ENCODE peak calls at places on chromosome 18, in eight cellular contexts. T is astrocyte; G is kidney epithelial cell; J is Calu3; Y is activated CD8-positive, alpha-beta T cell treated with anti-CD3 and anti-CD28 coated beads for 36 hours; I is GM06990; W is left ventricle myocardium inferior; D is upper lobe of right lung. A is an unnamed sample.

GRCh38 chr18:53416985-53417384 is 807.5 kb downstream of the MBD2 start:
- DNase-seq in Y (no peak), T (no peak), I (no peak), D (no peak), W (no peak), G (peak), J (no peak), A (no peak)

GRCh38 chr18:56221195-56222065 is 417.0 kb downstream of the TXNL1 start:
- DNase-seq in Y (no peak), D (no peak), J (no peak), G (no peak), T (no peak), W (no peak), I (no peak), A (no peak)

GRCh38 chr18:36419913-36420531 is 122.5 kb downstream of the FHOD3 start:
- DNase-seq in W (no peak), D (no peak), T (peak), I (peak), G (peak), J (peak), Y (peak), A (no peak)

GRCh38 chr18:27861539-27861938 is 315.4 kb downstream of the CDH2 start:
- DNase-seq in T (no peak), I (no peak), W (no peak), G (no peak), Y (no peak), J (no peak), D (no peak), A (no peak)

GRCh38 chr18:55286257-55286825 is 301.7 kb downstream of the TCF4 start:
- DNase-seq in I (no peak), Y (no peak), W (no peak), D (no peak), G (no peak), T (peak), J (no peak), A (no peak)

GRCh38 chr18:3660719-3661118 is 210.7 kb downstream of the TGIF1 start:
- DNase-seq in Y (no peak), J (no peak), G (no peak), W (no peak), D (no peak), I (no peak), T (no peak), A (no peak)

GRCh38 chr18:22141211-22141610 is 28.2 kb upstream of the GATA6 start:
- DNase-seq in I (no peak), W (no peak), Y (no peak), T (no peak), J (no peak), D (no peak), G (no peak), A (no peak)

GRCh38 chr18:60196818-60197217 is 175.8 kb downstream of the MC4R start:
- DNase-seq in I (no peak), W (no peak), G (no peak), Y (no peak), J (no peak), T (no peak), D (no peak), A (no peak)

GRCh38 chr18:2805970-2806943 is 40.5 kb upstream of the EMILIN2 start:
- DNase-seq in D (no peak), J (no peak), I (no peak), T (peak), Y (no peak), W (no peak), G (no peak), A (no peak)

GRCh38 chr18:60675801-60676200 is 303.2 kb upstream of the MC4R start:
- DNase-seq in Y (no peak), J (no peak), T (no peak), I (no peak), D (no peak), G (no peak), W (no peak), A (no peak)

GRCh38 chr18:30787410-30787809 is 255.1 kb downstream of the DSC3 start:
- DNase-seq in D (no peak), Y (no peak), T (no peak), J (no peak), G (no peak), I (no peak), W (no peak), A (no peak)

GRCh38 chr18:33744032-33744697 is 166.1 kb downstream of the ASXL3 start:
- DNase-seq in D (no peak), Y (no peak), T (no peak), J (no peak), I (no peak), G (no peak), W (no peak), A (no peak)

GRCh38 chr18:26185267-26185666 is 41.0 kb upstream of the TAF4B start:
- DNase-seq in W (no peak), D (no peak), J (no peak), T (no peak), I (no peak), G (no peak), Y (no peak), A (no peak)

DNA sequence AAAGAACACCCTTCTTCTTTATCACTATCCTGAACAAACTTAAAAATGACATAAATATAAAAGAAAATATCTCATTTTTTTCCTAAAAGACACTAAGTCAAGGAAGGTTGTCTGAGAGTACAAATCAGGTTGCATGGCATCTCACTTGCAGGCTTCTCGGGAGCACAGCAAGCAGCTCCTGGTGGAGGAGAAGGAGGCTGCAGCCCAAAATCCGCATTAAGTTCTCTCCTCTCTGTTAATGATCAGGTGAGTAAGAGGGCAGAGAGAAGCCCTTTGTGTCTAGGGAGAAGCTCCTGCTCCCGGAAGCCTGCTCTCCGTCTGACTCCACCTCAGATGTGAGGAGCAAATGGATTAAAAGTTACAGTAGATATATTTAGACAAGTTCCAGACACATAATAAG is 35.0 kb upstream of the DOK6 start:
- DNase-seq in G (no peak), I (no peak), W (no peak), D (no peak), Y (no peak), T (no peak), J (no peak), A (no peak)
- TF ChIP-seq CTCF in G (no peak), I (no peak), W (no peak), D (no peak), Y (no peak), T (no peak), J (no peak), A (no peak)

DNA sequence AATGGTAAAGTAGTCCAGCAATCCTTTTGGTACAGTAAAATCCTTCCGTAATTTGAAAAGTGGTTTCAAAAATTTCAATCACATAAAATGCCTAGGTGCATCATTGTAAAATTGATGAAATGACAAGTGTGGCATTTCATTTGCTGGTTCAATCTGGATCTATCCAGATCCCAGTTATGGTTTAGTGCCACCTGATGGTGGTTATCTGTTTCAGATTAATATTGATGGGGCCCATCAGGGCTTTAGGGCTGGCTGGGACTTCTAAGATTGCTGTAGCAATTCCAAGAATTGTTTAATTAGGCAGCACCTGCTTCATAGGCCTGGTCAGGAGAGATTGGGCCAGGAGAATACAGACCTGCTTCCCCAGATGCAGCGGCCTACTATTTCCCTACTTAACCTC is 55.5 kb upstream of the PIK3C3 start:
- DNase-seq in W (no peak), I (no peak), Y (no peak), D (no peak), G (no peak), T (no peak), J (no peak), A (no peak)
- TF ChIP-seq CTCF in W (no peak), I (peak), Y (no peak), D (no peak), G (no peak), T (no peak), J (no peak), A (no peak)

DNA sequence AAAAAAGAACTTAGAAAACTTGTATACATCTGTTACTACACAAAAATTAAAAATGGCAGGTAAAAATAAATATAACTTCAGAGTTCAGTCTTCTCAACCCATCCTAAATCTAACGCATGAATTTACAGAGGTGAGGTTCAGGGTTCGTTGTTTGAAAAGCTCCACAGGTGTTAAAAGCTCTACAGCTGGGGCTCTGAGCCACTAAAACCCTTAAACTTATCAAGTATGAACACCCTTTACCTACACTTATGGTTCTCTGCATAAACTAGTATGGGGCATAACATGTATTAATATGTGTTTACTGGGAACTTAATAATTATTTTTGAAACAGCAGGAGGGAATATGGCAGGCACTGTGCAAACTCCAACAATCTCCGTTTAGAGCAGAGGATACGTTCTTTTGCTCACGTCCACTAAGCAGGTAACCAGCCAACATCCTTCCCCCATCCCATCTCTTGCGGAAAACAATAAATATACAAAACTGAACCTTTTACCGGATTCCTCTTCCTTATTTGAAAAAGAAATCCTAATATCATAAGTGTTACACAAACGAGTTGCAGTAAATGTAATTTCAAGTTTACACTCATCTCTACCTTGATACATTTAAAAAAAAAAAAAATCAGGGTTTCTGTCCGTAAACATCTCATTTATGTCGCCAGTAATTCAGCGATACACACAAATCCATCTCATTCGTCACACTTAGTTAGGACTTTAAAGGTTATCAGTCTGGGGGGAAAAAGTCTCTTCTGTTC is 1.3 kb downstream of the PIAS2 start:
- DNase-seq in J (no peak), T (no peak), D (no peak), I (no peak), G (no peak), W (no peak), Y (no peak), A (no peak)
- TF ChIP-seq CTCF in J (no peak), T (no peak), D (no peak), I (no peak), G (no peak), W (no peak), Y (no peak), A (no peak)

GRCh38 chr18:61865466-61866165 is 27.2 kb downstream of the RNF152 start:
- DNase-seq in T (no peak), D (no peak), G (no peak), W (no peak), I (no peak), J (no peak), Y (no peak), A (no peak)

GRCh38 chr18:61870151-61870550 is 22.7 kb downstream of the RNF152 start:
- DNase-seq in G (no peak), Y (no peak), D (no peak), I (no peak), T (no peak), W (no peak), J (no peak), A (no peak)

GRCh38 chr18:61869631-61870030 is 23.2 kb downstream of the RNF152 start:
- DNase-seq in W (no peak), Y (no peak), T (no peak), G (no peak), D (no peak), I (no peak), J (no peak), A (no peak)
- TF ChIP-seq CTCF in W (no peak), Y (no peak), T (no peak), G (no peak), D (no peak), I (no peak), J (no peak), A (no peak)

GRCh38 chr18:24949908-24950307 is 402.1 kb downstream of the ZNF521 start:
- DNase-seq in W (no peak), J (no peak), T (no peak), Y (no peak), G (no peak), I (no peak), D (no peak), A (no peak)
- TF ChIP-seq CTCF in W (no peak), J (no peak), T (no peak), Y (no peak), G (no peak), I (no peak), D (no peak), A (no peak)